ENCODE peak calls at places on chromosomes 5 and 9, in seven cellular contexts. One of them, this sample, is unnamed.

GRCh38 chr5:18394154-18394804 is 760.0 kb downstream of the TAF11L14 start:
- DNase-seq in breast epithelium: peak; percentile 55
- DNase-seq in IMR-90: peak; percentile 18
- DNase-seq in upper lobe of right lung: peak; percentile 78
- DNase-seq in tibial nerve: peak; percentile 18
- DNase-seq in brain microvascular endothelial cell: peak; percentile 49
- DNase-seq in choroid plexus epithelial cell: peak; percentile 61
- DNase-seq in this sample: peak; percentile 64

GRCh38 chr9:21996438-21996837 is 1.8 kb downstream of the CDKN2B-AS1 start:
- DNase-seq in breast epithelium: no peak
- DNase-seq in IMR-90: no peak
- DNase-seq in upper lobe of right lung: no peak
- DNase-seq in tibial nerve: no peak
- DNase-seq in brain microvascular endothelial cell: no peak
- DNase-seq in choroid plexus epithelial cell: peak; percentile 27
- DNase-seq in this sample: no peak

GRCh38 chr5:171415115-171415730 is 4.2 kb upstream of the FGF18 start:
- DNase-seq in breast epithelium: no peak
- DNase-seq in IMR-90: peak; percentile 63
- DNase-seq in upper lobe of right lung: no peak
- DNase-seq in tibial nerve: no peak
- DNase-seq in brain microvascular endothelial cell: no peak
- DNase-seq in choroid plexus epithelial cell: no peak
- DNase-seq in this sample: no peak

GRCh38 chr5:169701910-169702451 is 64.9 kb downstream of the DOCK2 start:
- DNase-seq in breast epithelium: no peak
- DNase-seq in IMR-90: peak; percentile 64
- DNase-seq in upper lobe of right lung: no peak
- DNase-seq in tibial nerve: no peak
- DNase-seq in brain microvascular endothelial cell: no peak
- DNase-seq in choroid plexus epithelial cell: peak; percentile 72
- DNase-seq in this sample: peak; percentile 13

GRCh38 chr5:158978061-158978745 is 121.5 kb downstream of the EBF1 start:
- DNase-seq in breast epithelium: no peak
- DNase-seq in IMR-90: peak; percentile 68
- DNase-seq in upper lobe of right lung: no peak
- DNase-seq in tibial nerve: no peak
- DNase-seq in brain microvascular endothelial cell: peak; percentile 20
- DNase-seq in choroid plexus epithelial cell: peak; percentile 66
- DNase-seq in this sample: no peak

GRCh38 chr5:3995954-3996619 is 400.5 kb downstream of the IRX1 start:
- DNase-seq in breast epithelium: no peak
- DNase-seq in IMR-90: no peak
- DNase-seq in upper lobe of right lung: no peak
- DNase-seq in tibial nerve: no peak
- DNase-seq in brain microvascular endothelial cell: no peak
- DNase-seq in choroid plexus epithelial cell: no peak
- DNase-seq in this sample: no peak

GRCh38 chr5:132496631-132497487 is 6.3 kb upstream of the IRF1 start:
- DNase-seq in breast epithelium: peak; percentile 86
- DNase-seq in IMR-90: peak; percentile 87
- DNase-seq in upper lobe of right lung: peak; percentile 97
- DNase-seq in tibial nerve: peak; percentile 78
- DNase-seq in brain microvascular endothelial cell: peak; percentile 78
- DNase-seq in choroid plexus epithelial cell: peak; percentile 88
- DNase-seq in this sample: peak; percentile 86

GRCh38 chr5:88190106-88190834 is 78.4 kb downstream of the TMEM161B start:
- DNase-seq in breast epithelium: no peak
- DNase-seq in IMR-90: no peak
- DNase-seq in upper lobe of right lung: no peak
- DNase-seq in tibial nerve: no peak
- DNase-seq in brain microvascular endothelial cell: no peak
- DNase-seq in choroid plexus epithelial cell: peak; percentile 18
- DNase-seq in this sample: no peak

GRCh38 chr9:22117511-22118388 is 108.6 kb upstream of the CDKN2B start:
- DNase-seq in breast epithelium: no peak
- DNase-seq in IMR-90: peak; percentile 83
- DNase-seq in upper lobe of right lung: no peak
- DNase-seq in tibial nerve: no peak
- DNase-seq in brain microvascular endothelial cell: peak; percentile 84
- DNase-seq in choroid plexus epithelial cell: peak; percentile 90
- DNase-seq in this sample: no peak

GRCh38 chr9:89701221-89701798 is 96.5 kb downstream of the GADD45G start:
- DNase-seq in breast epithelium: no peak
- DNase-seq in IMR-90: no peak
- DNase-seq in upper lobe of right lung: peak; percentile 67
- DNase-seq in tibial nerve: no peak
- DNase-seq in brain microvascular endothelial cell: no peak
- DNase-seq in choroid plexus epithelial cell: no peak
- DNase-seq in this sample: peak; percentile 81

GRCh38 chr5:174690256-174690655 is 34.1 kb upstream of the MSX2 start:
- DNase-seq in breast epithelium: no peak
- DNase-seq in IMR-90: peak; percentile 18
- DNase-seq in upper lobe of right lung: no peak
- DNase-seq in tibial nerve: no peak
- DNase-seq in brain microvascular endothelial cell: no peak
- DNase-seq in choroid plexus epithelial cell: peak; percentile 5
- DNase-seq in this sample: no peak

GRCh38 chr5:170254056-170254455 is 21.3 kb downstream of the C5orf58 start:
- DNase-seq in breast epithelium: no peak
- DNase-seq in IMR-90: no peak
- DNase-seq in upper lobe of right lung: no peak
- DNase-seq in tibial nerve: no peak
- DNase-seq in brain microvascular endothelial cell: no peak
- DNase-seq in choroid plexus epithelial cell: no peak
- DNase-seq in this sample: peak; percentile 66

GRCh38 chr5:134133213-134133994 is 18.9 kb downstream of the TCF7 start:
- DNase-seq in breast epithelium: no peak
- DNase-seq in IMR-90: no peak
- DNase-seq in upper lobe of right lung: peak; percentile 53
- DNase-seq in tibial nerve: peak; percentile 7
- DNase-seq in brain microvascular endothelial cell: no peak
- DNase-seq in choroid plexus epithelial cell: no peak
- DNase-seq in this sample: no peak

GRCh38 chr9:89730715-89731114 is 125.9 kb downstream of the GADD45G start:
- DNase-seq in breast epithelium: peak; percentile 58
- DNase-seq in IMR-90: no peak
- DNase-seq in upper lobe of right lung: peak; percentile 89
- DNase-seq in tibial nerve: no peak
- DNase-seq in brain microvascular endothelial cell: no peak
- DNase-seq in choroid plexus epithelial cell: no peak
- DNase-seq in this sample: no peak

GRCh38 chr5:40356248-40356647 is 323.5 kb upstream of the PTGER4 start:
- DNase-seq in breast epithelium: no peak
- DNase-seq in IMR-90: no peak
- DNase-seq in upper lobe of right lung: no peak
- DNase-seq in tibial nerve: no peak
- DNase-seq in brain microvascular endothelial cell: no peak
- DNase-seq in choroid plexus epithelial cell: peak; percentile 12
- DNase-seq in this sample: no peak

GRCh38 chr5:95822038-95822407 is 503 bp downstream of the GLRX start:
- DNase-seq in breast epithelium: no peak
- DNase-seq in IMR-90: peak; percentile 25
- DNase-seq in upper lobe of right lung: peak; percentile 82
- DNase-seq in tibial nerve: no peak
- DNase-seq in brain microvascular endothelial cell: no peak
- DNase-seq in choroid plexus epithelial cell: peak; percentile 48
- DNase-seq in this sample: peak; percentile 44

GRCh38 chr5:58260243-58260642 is 199.6 kb downstream of the PLK2 start:
- DNase-seq in breast epithelium: no peak
- DNase-seq in IMR-90: no peak
- DNase-seq in upper lobe of right lung: no peak
- DNase-seq in tibial nerve: no peak
- DNase-seq in brain microvascular endothelial cell: no peak
- DNase-seq in choroid plexus epithelial cell: no peak
- DNase-seq in this sample: no peak

DNA sequence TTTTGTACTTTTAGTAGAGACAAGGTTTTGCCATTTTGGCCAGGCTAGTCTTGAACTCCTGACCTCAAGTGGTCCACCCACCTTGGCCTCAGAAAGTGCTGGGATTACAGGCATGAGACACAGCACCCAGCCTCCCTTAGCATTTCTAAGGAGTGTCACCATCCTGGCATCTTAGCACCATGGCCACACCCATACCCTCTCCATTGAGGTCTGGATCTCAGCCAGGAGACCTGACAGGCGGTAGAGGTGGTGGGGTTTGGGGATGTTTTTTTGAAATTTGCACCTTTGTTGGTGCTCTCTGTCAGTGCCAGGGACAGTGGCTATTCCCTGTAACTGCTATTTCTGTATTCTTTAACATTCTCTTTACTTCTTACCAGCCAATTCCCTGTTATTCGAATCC is 72.5 kb downstream of the TRIM36 start:
- DNase-seq in breast epithelium: no peak
- DNase-seq in IMR-90: no peak
- DNase-seq in upper lobe of right lung: no peak
- DNase-seq in tibial nerve: no peak
- DNase-seq in brain microvascular endothelial cell: no peak
- DNase-seq in choroid plexus epithelial cell: no peak
- DNase-seq in this sample: no peak
- TF ChIP-seq CTCF in breast epithelium: no peak
- TF ChIP-seq CTCF in IMR-90: no peak
- TF ChIP-seq CTCF in upper lobe of right lung: no peak
- TF ChIP-seq CTCF in tibial nerve: no peak
- TF ChIP-seq CTCF in brain microvascular endothelial cell: no peak
- TF ChIP-seq CTCF in choroid plexus epithelial cell: no peak
- TF ChIP-seq CTCF in this sample: no peak

GRCh38 chr9:9004844-9005243 is 1205.3 kb upstream of the DMAC1 start:
- DNase-seq in breast epithelium: no peak
- DNase-seq in IMR-90: no peak
- DNase-seq in upper lobe of right lung: no peak
- DNase-seq in tibial nerve: no peak
- DNase-seq in brain microvascular endothelial cell: no peak
- DNase-seq in choroid plexus epithelial cell: no peak
- DNase-seq in this sample: no peak

DNA sequence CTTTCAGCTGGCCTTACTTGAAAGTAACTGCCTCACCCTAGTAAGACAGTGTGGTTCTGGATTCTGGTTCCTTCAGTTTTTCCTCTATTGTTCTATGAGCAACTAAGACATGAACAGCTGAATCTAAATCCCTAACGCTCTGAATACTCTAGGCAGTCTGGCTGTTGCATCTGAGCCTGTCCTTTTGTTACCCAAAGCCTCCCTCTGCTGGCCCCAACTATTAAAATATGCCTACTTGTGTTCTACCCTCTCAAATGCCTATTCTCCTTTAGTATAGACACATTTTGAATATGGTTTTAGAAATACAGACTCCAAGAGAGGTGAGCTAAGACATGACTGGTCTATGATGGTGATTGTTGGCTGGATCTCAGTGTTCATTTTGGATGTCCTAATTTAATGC is 1203.6 kb upstream of the DMAC1 start:
- DNase-seq in breast epithelium: no peak
- DNase-seq in IMR-90: no peak
- DNase-seq in upper lobe of right lung: no peak
- DNase-seq in tibial nerve: no peak
- DNase-seq in brain microvascular endothelial cell: peak; percentile 13
- DNase-seq in choroid plexus epithelial cell: peak; percentile 4
- DNase-seq in this sample: no peak
- TF ChIP-seq CTCF in breast epithelium: no peak
- TF ChIP-seq CTCF in IMR-90: no peak
- TF ChIP-seq CTCF in upper lobe of right lung: peak; percentile 18
- TF ChIP-seq CTCF in tibial nerve: no peak
- TF ChIP-seq CTCF in brain microvascular endothelial cell: peak; percentile 29
- TF ChIP-seq CTCF in choroid plexus epithelial cell: no peak
- TF ChIP-seq CTCF in this sample: no peak

GRCh38 chr5:38752622-38753021 is 93.2 kb upstream of the OSMR start:
- DNase-seq in breast epithelium: no peak
- DNase-seq in IMR-90: no peak
- DNase-seq in upper lobe of right lung: no peak
- DNase-seq in tibial nerve: no peak
- DNase-seq in brain microvascular endothelial cell: no peak
- DNase-seq in choroid plexus epithelial cell: no peak
- DNase-seq in this sample: no peak

GRCh38 chr5:38753776-38754175 is 92.0 kb upstream of the OSMR start:
- DNase-seq in breast epithelium: no peak
- DNase-seq in IMR-90: no peak
- DNase-seq in upper lobe of right lung: no peak
- DNase-seq in tibial nerve: no peak
- DNase-seq in brain microvascular endothelial cell: no peak
- DNase-seq in choroid plexus epithelial cell: no peak
- DNase-seq in this sample: no peak

GRCh38 chr5:38756068-38756467 is 89.7 kb upstream of the OSMR start:
- DNase-seq in breast epithelium: no peak
- DNase-seq in IMR-90: peak; percentile 33
- DNase-seq in upper lobe of right lung: no peak
- DNase-seq in tibial nerve: no peak
- DNase-seq in brain microvascular endothelial cell: no peak
- DNase-seq in choroid plexus epithelial cell: no peak
- DNase-seq in this sample: no peak

GRCh38 chr5:38757451-38758245 is 88.2 kb upstream of the OSMR start:
- DNase-seq in breast epithelium: no peak
- DNase-seq in IMR-90: peak; percentile 31
- DNase-seq in upper lobe of right lung: no peak
- DNase-seq in tibial nerve: no peak
- DNase-seq in brain microvascular endothelial cell: no peak
- DNase-seq in choroid plexus epithelial cell: peak; percentile 34
- DNase-seq in this sample: no peak

GRCh38 chr5:38755171-38755570 is 90.6 kb upstream of the OSMR start:
- DNase-seq in breast epithelium: no peak
- DNase-seq in IMR-90: peak; percentile 68
- DNase-seq in upper lobe of right lung: no peak
- DNase-seq in tibial nerve: no peak
- DNase-seq in brain microvascular endothelial cell: peak; percentile 72
- DNase-seq in choroid plexus epithelial cell: peak; percentile 62
- DNase-seq in this sample: no peak
- TF ChIP-seq CTCF in breast epithelium: no peak
- TF ChIP-seq CTCF in IMR-90: no peak
- TF ChIP-seq CTCF in upper lobe of right lung: no peak
- TF ChIP-seq CTCF in tibial nerve: no peak
- TF ChIP-seq CTCF in brain microvascular endothelial cell: peak; percentile 43
- TF ChIP-seq CTCF in choroid plexus epithelial cell: peak; percentile 19
- TF ChIP-seq CTCF in this sample: no peak

DNA sequence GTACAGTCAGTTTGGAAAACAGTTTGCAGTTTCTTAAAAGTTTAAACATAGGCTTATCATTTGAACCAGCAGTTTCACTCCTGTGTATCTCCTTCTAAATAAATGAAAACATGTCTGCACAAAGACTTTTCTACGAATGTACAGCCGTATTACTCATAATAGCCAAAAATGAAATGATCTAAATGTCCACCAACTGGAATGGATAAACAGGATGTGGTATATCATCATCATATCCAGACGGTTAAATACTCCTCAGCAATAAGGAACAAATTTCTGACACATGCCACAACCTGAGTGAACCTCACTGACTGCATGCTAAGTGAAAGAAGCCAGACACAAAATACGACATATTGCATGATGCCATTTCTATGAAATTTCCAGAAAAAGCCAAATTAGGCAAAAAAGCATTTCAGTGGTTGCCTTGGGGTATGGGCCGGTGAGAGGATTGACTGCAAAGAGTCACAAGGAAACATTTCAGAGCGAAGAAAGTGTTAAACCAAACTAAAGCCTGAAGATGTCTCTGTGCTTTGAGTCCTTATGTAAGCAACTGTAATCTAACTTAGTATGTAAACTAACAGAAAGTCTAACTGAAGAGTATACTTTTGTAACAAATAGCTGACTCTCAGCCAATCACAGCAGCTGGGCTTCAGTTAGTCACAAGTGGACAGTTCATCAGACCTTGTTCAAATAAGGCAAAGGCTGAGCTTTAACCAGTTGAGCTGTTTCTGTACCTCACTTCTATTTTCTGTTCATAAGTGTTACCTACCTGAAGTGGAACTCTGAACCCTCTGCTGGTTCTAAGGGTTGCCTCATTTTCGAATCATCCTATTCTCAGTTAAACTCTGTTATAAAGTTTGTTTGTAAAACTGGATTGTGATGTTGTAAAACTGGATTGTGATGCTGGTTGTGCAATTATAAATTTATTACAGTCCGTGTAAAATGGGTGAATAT is 65.2 kb downstream of the TRIO start:
- DNase-seq in breast epithelium: no peak
- DNase-seq in IMR-90: peak; percentile 94
- DNase-seq in upper lobe of right lung: no peak
- DNase-seq in tibial nerve: no peak
- DNase-seq in brain microvascular endothelial cell: peak; percentile 79
- DNase-seq in choroid plexus epithelial cell: peak; percentile 93
- DNase-seq in this sample: no peak
- TF ChIP-seq CTCF in breast epithelium: no peak
- TF ChIP-seq CTCF in IMR-90: no peak
- TF ChIP-seq CTCF in upper lobe of right lung: no peak
- TF ChIP-seq CTCF in tibial nerve: no peak
- TF ChIP-seq CTCF in brain microvascular endothelial cell: no peak
- TF ChIP-seq CTCF in choroid plexus epithelial cell: no peak
- TF ChIP-seq CTCF in this sample: no peak

This sample was measured in GM20000.